ENCODE peak calls at places on chromosomes 16 and 17, in five cellular contexts. One of them, this sample, is unnamed.

GRCh38 chr17:47763913-47764582 is 31.0 kb downstream of the TBX21 start:
- DNase-seq in sciatic nerve: no peak
- DNase-seq in central memory CD8-positive, alpha-beta T cell: no peak
- DNase-seq in stimulated activated CD4-positive, alpha-beta T cell treated with anti-CD3 and anti-CD28 coated beads, Interleukin-12 subunit alpha, Interleukin-12 subunit beta, amount 100 ng/mL, for 4 hours: no peak
- DNase-seq in ureter: no peak
- DNase-seq in this sample: no peak

GRCh38 chr17:42354956-42355843 is 33.0 kb downstream of the STAT3 start:
- DNase-seq in sciatic nerve: no peak
- DNase-seq in central memory CD8-positive, alpha-beta T cell: no peak
- DNase-seq in stimulated activated CD4-positive, alpha-beta T cell treated with anti-CD3 and anti-CD28 coated beads, Interleukin-12 subunit alpha, Interleukin-12 subunit beta, amount 100 ng/mL, for 4 hours: no peak
- DNase-seq in ureter: no peak
- DNase-seq in this sample: no peak

GRCh38 chr16:56931253-56931768 is 631 bp upstream of the HERPUD1 start:
- DNase-seq in sciatic nerve: peak; percentile 69
- DNase-seq in central memory CD8-positive, alpha-beta T cell: no peak
- DNase-seq in stimulated activated CD4-positive, alpha-beta T cell treated with anti-CD3 and anti-CD28 coated beads, Interleukin-12 subunit alpha, Interleukin-12 subunit beta, amount 100 ng/mL, for 4 hours: no peak
- DNase-seq in ureter: no peak
- DNase-seq in this sample: peak; percentile 59

GRCh38 chr16:88634141-88634993 is 4.0 kb upstream of the IL17C start:
- DNase-seq in sciatic nerve: no peak
- DNase-seq in central memory CD8-positive, alpha-beta T cell: peak; percentile 55
- DNase-seq in stimulated activated CD4-positive, alpha-beta T cell treated with anti-CD3 and anti-CD28 coated beads, Interleukin-12 subunit alpha, Interleukin-12 subunit beta, amount 100 ng/mL, for 4 hours: peak; percentile 37
- DNase-seq in ureter: no peak
- DNase-seq in this sample: no peak

GRCh38 chr16:66494916-66495315 is 55.0 kb downstream of the TK2 start:
- DNase-seq in sciatic nerve: no peak
- DNase-seq in central memory CD8-positive, alpha-beta T cell: no peak
- DNase-seq in stimulated activated CD4-positive, alpha-beta T cell treated with anti-CD3 and anti-CD28 coated beads, Interleukin-12 subunit alpha, Interleukin-12 subunit beta, amount 100 ng/mL, for 4 hours: no peak
- DNase-seq in ureter: peak; percentile 29
- DNase-seq in this sample: no peak

GRCh38 chr16:85557083-85557975 is 55.8 kb upstream of the GSE1 start:
- DNase-seq in sciatic nerve: no peak
- DNase-seq in central memory CD8-positive, alpha-beta T cell: no peak
- DNase-seq in stimulated activated CD4-positive, alpha-beta T cell treated with anti-CD3 and anti-CD28 coated beads, Interleukin-12 subunit alpha, Interleukin-12 subunit beta, amount 100 ng/mL, for 4 hours: peak; percentile 43
- DNase-seq in ureter: no peak
- DNase-seq in this sample: no peak

GRCh38 chr17:30279156-30279555 is 12.6 kb downstream of the BLMH start:
- DNase-seq in sciatic nerve: no peak
- DNase-seq in central memory CD8-positive, alpha-beta T cell: no peak
- DNase-seq in stimulated activated CD4-positive, alpha-beta T cell treated with anti-CD3 and anti-CD28 coated beads, Interleukin-12 subunit alpha, Interleukin-12 subunit beta, amount 100 ng/mL, for 4 hours: no peak
- DNase-seq in ureter: no peak
- DNase-seq in this sample: no peak

GRCh38 chr17:75635610-75636202 is 2.5 kb downstream of the SMIM5 start:
- DNase-seq in sciatic nerve: no peak
- DNase-seq in central memory CD8-positive, alpha-beta T cell: no peak
- DNase-seq in stimulated activated CD4-positive, alpha-beta T cell treated with anti-CD3 and anti-CD28 coated beads, Interleukin-12 subunit alpha, Interleukin-12 subunit beta, amount 100 ng/mL, for 4 hours: no peak
- DNase-seq in ureter: no peak
- DNase-seq in this sample: no peak

GRCh38 chr17:40075216-40076100 is 12.7 kb downstream of the THRA start:
- DNase-seq in sciatic nerve: peak; percentile 88
- DNase-seq in central memory CD8-positive, alpha-beta T cell: peak; percentile 57
- DNase-seq in stimulated activated CD4-positive, alpha-beta T cell treated with anti-CD3 and anti-CD28 coated beads, Interleukin-12 subunit alpha, Interleukin-12 subunit beta, amount 100 ng/mL, for 4 hours: peak; percentile 69
- DNase-seq in ureter: peak; percentile 86
- DNase-seq in this sample: peak; percentile 85

GRCh38 chr16:75250809-75251279 is 580 bp downstream of the BCAR1 start:
- DNase-seq in sciatic nerve: no peak
- DNase-seq in central memory CD8-positive, alpha-beta T cell: no peak
- DNase-seq in stimulated activated CD4-positive, alpha-beta T cell treated with anti-CD3 and anti-CD28 coated beads, Interleukin-12 subunit alpha, Interleukin-12 subunit beta, amount 100 ng/mL, for 4 hours: no peak
- DNase-seq in ureter: no peak
- DNase-seq in this sample: no peak

GRCh38 chr16:25097304-25097988 is 14.1 kb upstream of the LCMT1 start:
- DNase-seq in sciatic nerve: no peak
- DNase-seq in central memory CD8-positive, alpha-beta T cell: no peak
- DNase-seq in stimulated activated CD4-positive, alpha-beta T cell treated with anti-CD3 and anti-CD28 coated beads, Interleukin-12 subunit alpha, Interleukin-12 subunit beta, amount 100 ng/mL, for 4 hours: no peak
- DNase-seq in ureter: no peak
- DNase-seq in this sample: no peak

GRCh38 chr17:41967141-41967920 is 736 bp downstream of the CNP start:
- DNase-seq in sciatic nerve: peak; percentile 87
- DNase-seq in central memory CD8-positive, alpha-beta T cell: peak; percentile 13
- DNase-seq in stimulated activated CD4-positive, alpha-beta T cell treated with anti-CD3 and anti-CD28 coated beads, Interleukin-12 subunit alpha, Interleukin-12 subunit beta, amount 100 ng/mL, for 4 hours: peak; percentile 30
- DNase-seq in ureter: no peak
- DNase-seq in this sample: no peak

GRCh38 chr16:19114359-19115147 is 789 bp downstream of the ITPRIPL2 start:
- DNase-seq in sciatic nerve: peak; percentile 82
- DNase-seq in central memory CD8-positive, alpha-beta T cell: no peak
- DNase-seq in stimulated activated CD4-positive, alpha-beta T cell treated with anti-CD3 and anti-CD28 coated beads, Interleukin-12 subunit alpha, Interleukin-12 subunit beta, amount 100 ng/mL, for 4 hours: no peak
- DNase-seq in ureter: peak; percentile 71
- DNase-seq in this sample: peak; percentile 55

GRCh38 chr16:856811-857210 is 56.3 kb upstream of the GNG13 start:
- DNase-seq in sciatic nerve: no peak
- DNase-seq in central memory CD8-positive, alpha-beta T cell: no peak
- DNase-seq in stimulated activated CD4-positive, alpha-beta T cell treated with anti-CD3 and anti-CD28 coated beads, Interleukin-12 subunit alpha, Interleukin-12 subunit beta, amount 100 ng/mL, for 4 hours: no peak
- DNase-seq in ureter: no peak
- DNase-seq in this sample: no peak

GRCh38 chr17:40157972-40158371 is 17.6 kb downstream of the CASC3 start:
- DNase-seq in sciatic nerve: no peak
- DNase-seq in central memory CD8-positive, alpha-beta T cell: no peak
- DNase-seq in stimulated activated CD4-positive, alpha-beta T cell treated with anti-CD3 and anti-CD28 coated beads, Interleukin-12 subunit alpha, Interleukin-12 subunit beta, amount 100 ng/mL, for 4 hours: no peak
- DNase-seq in ureter: no peak
- DNase-seq in this sample: no peak

GRCh38 chr17:79092567-79092966 is 17.9 kb downstream of the ENGASE start:
- DNase-seq in sciatic nerve: no peak
- DNase-seq in central memory CD8-positive, alpha-beta T cell: no peak
- DNase-seq in stimulated activated CD4-positive, alpha-beta T cell treated with anti-CD3 and anti-CD28 coated beads, Interleukin-12 subunit alpha, Interleukin-12 subunit beta, amount 100 ng/mL, for 4 hours: no peak
- DNase-seq in ureter: no peak
- DNase-seq in this sample: no peak

GRCh38 chr16:85569615-85570212 is 43.4 kb upstream of the GSE1 start:
- DNase-seq in sciatic nerve: no peak
- DNase-seq in central memory CD8-positive, alpha-beta T cell: peak; percentile 48
- DNase-seq in stimulated activated CD4-positive, alpha-beta T cell treated with anti-CD3 and anti-CD28 coated beads, Interleukin-12 subunit alpha, Interleukin-12 subunit beta, amount 100 ng/mL, for 4 hours: no peak
- DNase-seq in ureter: no peak
- DNase-seq in this sample: no peak

GRCh38 chr16:16093625-16094332 is 129.5 kb downstream of the ABCC6 start:
- DNase-seq in sciatic nerve: no peak
- DNase-seq in central memory CD8-positive, alpha-beta T cell: no peak
- DNase-seq in stimulated activated CD4-positive, alpha-beta T cell treated with anti-CD3 and anti-CD28 coated beads, Interleukin-12 subunit alpha, Interleukin-12 subunit beta, amount 100 ng/mL, for 4 hours: no peak
- DNase-seq in ureter: no peak
- DNase-seq in this sample: no peak

GRCh38 chr17:42010898-42011516 is 6.2 kb downstream of the DNAJC7 start:
- DNase-seq in sciatic nerve: peak; percentile 49
- DNase-seq in central memory CD8-positive, alpha-beta T cell: no peak
- DNase-seq in stimulated activated CD4-positive, alpha-beta T cell treated with anti-CD3 and anti-CD28 coated beads, Interleukin-12 subunit alpha, Interleukin-12 subunit beta, amount 100 ng/mL, for 4 hours: no peak
- DNase-seq in ureter: no peak
- DNase-seq in this sample: no peak

GRCh38 chr17:81066072-81066471 is 31.1 kb downstream of the BAIAP2 start:
- DNase-seq in sciatic nerve: no peak
- DNase-seq in central memory CD8-positive, alpha-beta T cell: no peak
- DNase-seq in stimulated activated CD4-positive, alpha-beta T cell treated with anti-CD3 and anti-CD28 coated beads, Interleukin-12 subunit alpha, Interleukin-12 subunit beta, amount 100 ng/mL, for 4 hours: no peak
- DNase-seq in ureter: no peak
- DNase-seq in this sample: peak; percentile 92

GRCh38 chr16:66553223-66553622 is 847 bp downstream of the CKLF start:
- DNase-seq in sciatic nerve: no peak
- DNase-seq in central memory CD8-positive, alpha-beta T cell: no peak
- DNase-seq in stimulated activated CD4-positive, alpha-beta T cell treated with anti-CD3 and anti-CD28 coated beads, Interleukin-12 subunit alpha, Interleukin-12 subunit beta, amount 100 ng/mL, for 4 hours: no peak
- DNase-seq in ureter: no peak
- DNase-seq in this sample: no peak

GRCh38 chr17:58756246-58757161 is 850 bp downstream of the PPM1E start:
- DNase-seq in sciatic nerve: no peak
- DNase-seq in central memory CD8-positive, alpha-beta T cell: no peak
- DNase-seq in stimulated activated CD4-positive, alpha-beta T cell treated with anti-CD3 and anti-CD28 coated beads, Interleukin-12 subunit alpha, Interleukin-12 subunit beta, amount 100 ng/mL, for 4 hours: peak; percentile 10
- DNase-seq in ureter: no peak
- DNase-seq in this sample: no peak

GRCh38 chr17:78935419-78936323 is 10.5 kb upstream of the TIMP2 start:
- DNase-seq in sciatic nerve: peak; percentile 83
- DNase-seq in central memory CD8-positive, alpha-beta T cell: no peak
- DNase-seq in stimulated activated CD4-positive, alpha-beta T cell treated with anti-CD3 and anti-CD28 coated beads, Interleukin-12 subunit alpha, Interleukin-12 subunit beta, amount 100 ng/mL, for 4 hours: no peak
- DNase-seq in ureter: peak; percentile 65
- DNase-seq in this sample: no peak

GRCh38 chr16:86261379-86261778 is 248.9 kb upstream of the FOXF1 start:
- DNase-seq in sciatic nerve: no peak
- DNase-seq in central memory CD8-positive, alpha-beta T cell: no peak
- DNase-seq in stimulated activated CD4-positive, alpha-beta T cell treated with anti-CD3 and anti-CD28 coated beads, Interleukin-12 subunit alpha, Interleukin-12 subunit beta, amount 100 ng/mL, for 4 hours: no peak
- DNase-seq in ureter: no peak
- DNase-seq in this sample: no peak

GRCh38 chr17:75093543-75094158 is 5.9 kb downstream of the SLC16A5 start:
- DNase-seq in sciatic nerve: no peak
- DNase-seq in central memory CD8-positive, alpha-beta T cell: no peak
- DNase-seq in stimulated activated CD4-positive, alpha-beta T cell treated with anti-CD3 and anti-CD28 coated beads, Interleukin-12 subunit alpha, Interleukin-12 subunit beta, amount 100 ng/mL, for 4 hours: no peak
- DNase-seq in ureter: no peak
- DNase-seq in this sample: no peak

GRCh38 chr17:2090804-2091534 is 36.1 kb downstream of the HIC1 start:
- DNase-seq in sciatic nerve: peak; percentile 80
- DNase-seq in central memory CD8-positive, alpha-beta T cell: no peak
- DNase-seq in stimulated activated CD4-positive, alpha-beta T cell treated with anti-CD3 and anti-CD28 coated beads, Interleukin-12 subunit alpha, Interleukin-12 subunit beta, amount 100 ng/mL, for 4 hours: no peak
- DNase-seq in ureter: no peak
- DNase-seq in this sample: no peak

GRCh38 chr16:67013823-67014640 is 14.9 kb upstream of the CBFB start:
- DNase-seq in sciatic nerve: peak; percentile 86
- DNase-seq in central memory CD8-positive, alpha-beta T cell: peak; percentile 48
- DNase-seq in stimulated activated CD4-positive, alpha-beta T cell treated with anti-CD3 and anti-CD28 coated beads, Interleukin-12 subunit alpha, Interleukin-12 subunit beta, amount 100 ng/mL, for 4 hours: peak; percentile 75
- DNase-seq in ureter: peak; percentile 74
- DNase-seq in this sample: peak; percentile 26

This sample was measured in prostate gland.